ENCODE peak calls at places on chromosome 14, in nine cellular contexts. W, L, A, G, T, O, C, J and Z are unnamed samples.

GRCh38 chr14:52265248-52265647 is 2.2 kb upstream of the PTGDR start:
- DNase-seq in W (no peak), L (no peak), A (no peak), G (peak; percentile 44), T (no peak), O (no peak), C (peak; percentile 79), J (no peak), Z (no peak)

GRCh38 chr14:54440037-54440436 is 1.1 kb downstream of the CNIH1 start:
- DNase-seq in W (no peak), L (peak; percentile 73), A (no peak), G (no peak), T (no peak), O (no peak), C (no peak), J (no peak), Z (no peak)

GRCh38 chr14:67319142-67319541 is 40.5 kb downstream of the ATP6V1D start:
- DNase-seq in W (no peak), L (peak; percentile 15), A (no peak), G (no peak), T (no peak), O (no peak), C (no peak), J (peak; percentile 5), Z (no peak)

GRCh38 chr14:36268957-36269734 is 51.3 kb downstream of the MBIP start:
- DNase-seq in W (no peak), L (no peak), A (no peak), G (no peak), T (no peak), O (no peak), C (no peak), J (no peak), Z (no peak)

GRCh38 chr14:52253503-52253902 is 14.0 kb upstream of the PTGDR start:
- DNase-seq in W (no peak), L (peak; percentile 44), A (no peak), G (no peak), T (no peak), O (no peak), C (no peak), J (no peak), Z (no peak)

GRCh38 chr14:85468815-85469214 is 61.1 kb upstream of the FLRT2 start:
- DNase-seq in W (no peak), L (no peak), A (no peak), G (no peak), T (no peak), O (no peak), C (no peak), J (no peak), Z (no peak)

GRCh38 chr14:96281486-96281885 is 25.5 kb downstream of the BDKRB1 start:
- DNase-seq in W (no peak), L (peak; percentile 42), A (no peak), G (no peak), T (no peak), O (no peak), C (no peak), J (no peak), Z (no peak)

GRCh38 chr14:88983755-88984154 is 159.3 kb downstream of the TTC8 start:
- DNase-seq in W (no peak), L (peak; percentile 67), A (no peak), G (no peak), T (no peak), O (no peak), C (no peak), J (peak; percentile 32), Z (no peak)

DNA sequence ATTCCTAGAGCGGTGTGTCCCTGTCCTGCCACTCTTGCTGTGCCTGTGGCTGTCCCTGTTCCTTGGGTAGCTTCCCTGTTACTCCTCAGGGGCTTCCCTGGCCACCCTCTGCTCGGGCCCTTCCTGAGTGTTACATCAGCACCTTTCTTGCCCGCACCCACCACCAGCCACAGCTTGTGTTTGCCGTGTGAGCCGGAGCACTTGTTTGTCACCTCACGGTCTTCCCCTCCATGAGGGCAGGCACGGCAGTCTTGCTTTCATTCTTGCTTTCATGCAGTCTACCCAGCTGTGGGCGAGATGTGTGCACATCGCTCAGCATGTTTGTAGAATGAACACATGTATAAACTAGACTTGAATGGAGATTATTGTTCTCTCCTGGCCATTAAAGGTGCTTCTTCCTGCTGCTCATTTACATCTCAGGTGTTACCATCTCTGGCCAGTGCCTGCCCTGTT is 42.0 kb downstream of the TRAF3 start:
- DNase-seq in W (no peak), L (no peak), A (peak; percentile 43), G (peak; percentile 96), T (no peak), O (peak; percentile 53), C (no peak), J (peak; percentile 45), Z (no peak)
- H3K4me3 ChIP-seq in W (no peak overlapping the region), L (no peak overlapping the region), A (peak overlapping the region; percentile 86), G (peak overlapping the region; percentile 47), T (no peak overlapping the region), O (peak overlapping the region; percentile 28), C (no peak overlapping the region), J (no peak overlapping the region), Z (no peak overlapping the region)

GRCh38 chr14:32329146-32329545 is at the start of gene AKAP6:
- DNase-seq in W (no peak), L (no peak), A (no peak), G (no peak), T (no peak), O (no peak), C (no peak), J (no peak), Z (no peak)
- H3K4me3 ChIP-seq in W (no peak within 1 kb of the TSS), L (no peak within 1 kb of the TSS), A (no peak within 1 kb of the TSS), G (no peak within 1 kb of the TSS), T (no peak within 1 kb of the TSS), O (no peak within 1 kb of the TSS), C (no peak within 1 kb of the TSS), J (no peak within 1 kb of the TSS), Z (no peak within 1 kb of the TSS)

GRCh38 chr14:64501326-64502171 is 2.1 kb downstream of the ZBTB25 start:
- DNase-seq in W (no peak), L (peak; percentile 63), A (no peak), G (peak; percentile 32), T (peak; percentile 24), O (no peak), C (peak; percentile 40), J (peak; percentile 71), Z (no peak)
- H3K4me3 ChIP-seq in W (no peak overlapping the region), L (peak overlapping the region; percentile 92), A (peak overlapping the region; percentile 95), G (peak overlapping the region; percentile 68), T (no peak overlapping the region), O (peak overlapping the region; percentile 91), C (peak overlapping the region; percentile 3), J (peak overlapping the region; percentile 2), Z (no peak overlapping the region)

GRCh38 chr14:75418779-75419768 is 8.7 kb upstream of the JDP2 start:
- DNase-seq in W (no peak), L (no peak), A (no peak), G (peak; percentile 62), T (no peak), O (peak; percentile 43), C (peak; percentile 88), J (peak; percentile 68), Z (peak; percentile 90)
- H3K4me3 ChIP-seq in W (no peak overlapping the region), L (no peak overlapping the region), A (no peak overlapping the region), G (no peak overlapping the region), T (no peak overlapping the region), O (no peak overlapping the region), C (no peak overlapping the region), J (no peak overlapping the region), Z (no peak overlapping the region)

DNA sequence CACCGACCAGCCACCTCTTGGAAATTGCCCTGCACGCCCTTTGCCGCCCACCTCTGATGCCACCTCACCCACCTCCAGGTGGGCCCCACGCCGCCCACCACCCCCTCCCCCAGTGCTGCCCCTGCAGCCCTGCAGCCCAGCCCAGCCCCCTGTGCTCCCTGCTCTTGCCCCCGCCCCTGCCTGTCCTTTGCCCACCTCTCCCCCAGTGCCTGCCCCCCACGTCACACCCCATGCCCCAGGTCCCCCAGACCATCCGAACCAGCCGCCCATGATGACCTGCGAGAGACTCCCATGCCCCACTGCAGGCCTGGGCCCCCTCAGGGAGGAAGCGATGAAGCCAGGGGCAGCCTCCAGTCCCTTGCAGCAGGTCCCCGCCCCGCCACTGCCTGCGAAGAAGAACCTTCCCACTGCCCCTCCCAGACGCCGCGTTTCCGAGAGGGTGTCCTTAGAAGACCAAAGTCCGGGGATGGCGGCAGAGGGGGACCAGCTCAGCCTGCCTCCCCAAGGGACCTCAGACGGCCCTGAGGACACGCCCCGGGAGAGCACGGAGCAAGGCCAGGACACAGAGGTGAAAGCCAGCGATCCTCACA is 96.5 kb downstream of the LGMN start:
- DNase-seq in W (peak; percentile 74), L (no peak), A (peak; percentile 21), G (peak; percentile 62), T (peak; percentile 34), O (peak; percentile 73), C (peak; percentile 76), J (no peak), Z (no peak)
- H3K4me3 ChIP-seq in W (peak overlapping the region; percentile 86), L (no peak overlapping the region), A (peak overlapping the region; percentile 94), G (peak overlapping the region; percentile 65), T (peak overlapping the region; percentile 9), O (peak overlapping the region; percentile 18), C (peak overlapping the region; percentile 49), J (no peak overlapping the region), Z (no peak overlapping the region)

GRCh38 chr14:94180655-94181271 is 6.6 kb downstream of the PPP4R4 start:
- DNase-seq in W (no peak), L (peak; percentile 50), A (no peak), G (peak; percentile 57), T (no peak), O (no peak), C (peak; percentile 66), J (peak; percentile 49), Z (no peak)
- H3K4me3 ChIP-seq in W (no peak overlapping the region), L (no peak overlapping the region), A (peak overlapping the region; percentile 81), G (peak overlapping the region; percentile 19), T (no peak overlapping the region), O (peak overlapping the region; percentile 22), C (peak overlapping the region; percentile 35), J (no peak overlapping the region), Z (no peak overlapping the region)

DNA sequence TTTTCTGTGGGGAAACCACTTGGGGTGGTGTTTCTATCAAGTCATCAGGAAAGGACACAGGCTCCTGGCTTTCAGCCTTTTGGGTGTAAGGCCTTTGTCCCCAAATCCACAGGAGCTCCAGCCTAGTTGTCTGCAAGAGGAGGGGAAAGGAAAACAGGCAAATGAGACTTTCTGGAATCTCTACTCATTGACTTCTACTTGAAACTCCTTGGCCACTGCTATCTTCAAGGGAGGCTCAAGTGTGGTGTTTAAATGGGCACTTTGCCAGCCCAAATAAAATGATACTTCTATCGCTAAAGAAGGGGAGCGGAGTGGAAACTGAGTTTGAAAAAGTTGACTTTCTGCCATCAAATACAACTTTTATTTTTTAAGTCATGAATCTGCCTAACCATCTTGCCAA is 446.0 kb upstream of the RGS6 start:
- DNase-seq in W (no peak), L (no peak), A (no peak), G (no peak), T (no peak), O (no peak), C (no peak), J (no peak), Z (no peak)
- H3K4me3 ChIP-seq in W (no peak overlapping the region), L (no peak overlapping the region), A (no peak overlapping the region), G (no peak overlapping the region), T (no peak overlapping the region), O (no peak overlapping the region), C (no peak overlapping the region), J (no peak overlapping the region), Z (no peak overlapping the region)